ENCODE peak calls at places on chromosomes 3 and 15, in eight cellular contexts. A is iris pigment epithelial cell, R is astrocyte of the hippocampus, G is hippocampal formation, Z is fibroblast of lung, I is natural killer cell, P is brain microvascular endothelial cell, K is NCI-H226. U is an unnamed sample.
A peak's percentile ranks its signal among the peaks of the same experiment; 100 is the strongest.

GRCh38 chr3:181773921-181774320 is 62.2 kb downstream of the SOX2 start:
- DNase-seq in A (no peak), R (no peak), G (no peak), Z (no peak), I (no peak), P (no peak), K (no peak), U (no peak)

GRCh38 chr15:63038926-63039673 is 3.4 kb upstream of the TPM1 start:
- DNase-seq in A (peak; percentile 92), R (peak; percentile 81), G (no peak), Z (peak; percentile 91), I (no peak), P (peak; percentile 82), K (peak; percentile 94), U (peak; percentile 84)

GRCh38 chr3:134494539-134494938 is 8.7 kb downstream of the CEP63 start:
- DNase-seq in A (peak; percentile 74), R (no peak), G (no peak), Z (no peak), I (no peak), P (no peak), K (no peak), U (no peak)

GRCh38 chr3:32293908-32294307 is 55.4 kb downstream of the CMTM8 start:
- DNase-seq in A (no peak), R (no peak), G (no peak), Z (no peak), I (no peak), P (no peak), K (no peak), U (no peak)

GRCh38 chr3:134666466-134666865 is 15.6 kb upstream of the KY start:
- DNase-seq in A (no peak), R (no peak), G (no peak), Z (peak; percentile 44), I (no peak), P (peak; percentile 64), K (peak; percentile 46), U (no peak)

GRCh38 chr15:29601811-29602210 is 220.5 kb downstream of the TJP1 start:
- DNase-seq in A (peak; percentile 18), R (no peak), G (no peak), Z (peak; percentile 20), I (no peak), P (no peak), K (no peak), U (no peak)

GRCh38 chr3:156489462-156489911 is 65.4 kb downstream of the SSR3 start:
- DNase-seq in A (no peak), R (no peak), G (no peak), Z (peak; percentile 82), I (no peak), P (no peak), K (no peak), U (peak; percentile 21)

GRCh38 chr3:42983927-42984326 is 4.8 kb downstream of the GASK1A start:
- DNase-seq in A (no peak), R (no peak), G (no peak), Z (no peak), I (no peak), P (no peak), K (no peak), U (peak; percentile 83)

GRCh38 chr3:126355777-126356372 is 1.3 kb downstream of the KLF15 start:
- DNase-seq in A (peak; percentile 78), R (peak; percentile 88), G (peak; percentile 96), Z (peak; percentile 52), I (no peak), P (peak; percentile 51), K (no peak), U (no peak)

GRCh38 chr3:36418296-36418695 is 38.0 kb downstream of the STAC start:
- DNase-seq in A (no peak), R (peak; percentile 21), G (no peak), Z (peak; percentile 50), I (no peak), P (no peak), K (no peak), U (peak; percentile 17)

GRCh38 chr3:112894258-112894657 is 47.6 kb upstream of the CD200R1L start:
- DNase-seq in A (peak; percentile 40), R (peak; percentile 70), G (no peak), Z (peak; percentile 84), I (no peak), P (peak; percentile 18), K (peak; percentile 53), U (peak; percentile 17)

GRCh38 chr3:168002786-168003368 is 92.8 kb downstream of the GOLIM4 start:
- DNase-seq in A (peak; percentile 75), R (peak; percentile 27), G (no peak), Z (peak; percentile 72), I (no peak), P (peak; percentile 82), K (peak; percentile 11), U (peak; percentile 70)

GRCh38 chr15:85411992-85412538 is 31.7 kb downstream of the AKAP13 start:
- DNase-seq in A (peak; percentile 71), R (no peak), G (no peak), Z (peak; percentile 77), I (no peak), P (no peak), K (no peak), U (no peak)

GRCh38 chr15:83956887-83957286 is 278.7 kb upstream of the GOLGA6L4 start:
- DNase-seq in A (no peak), R (no peak), G (no peak), Z (no peak), I (no peak), P (no peak), K (no peak), U (no peak)

GRCh38 chr3:98003306-98003969 is 31.2 kb upstream of the RIOX2 start:
- DNase-seq in A (no peak), R (no peak), G (no peak), Z (no peak), I (no peak), P (no peak), K (no peak), U (no peak)

GRCh38 chr3:27509376-27509775 is 25.2 kb upstream of the SLC4A7 start:
- DNase-seq in A (no peak), R (no peak), G (no peak), Z (no peak), I (no peak), P (no peak), K (no peak), U (no peak)

U was measured in foreskin keratinocyte.